ENCODE peak calls at places on chromosomes 2 and 18, in eight cellular contexts. A is RWPE2; L is ovary; K is endodermal cell; H is neural progenitor cell; M is CD8-positive, alpha-beta T cell; V is IMR-90; W is omental fat pad. Y is an unnamed sample.

GRCh38 chr2:86068098-86069047 is 37.3 kb downstream of the POLR1A start:
- DNase-seq in A (no peak), L (no peak), K (no peak), H (no peak), M (peak; percentile 52), V (peak; percentile 30), W (no peak), Y (no peak)

GRCh38 chr2:224836263-224836662 is 120.1 kb upstream of the CCDC195 start:
- DNase-seq in A (no peak), L (no peak), K (no peak), H (no peak), M (no peak), V (peak; percentile 48), W (no peak), Y (no peak)

GRCh38 chr2:26970928-26971627 is 641 bp downstream of the MAPRE3 start:
- DNase-seq in A (no peak), L (peak; percentile 49), K (peak; percentile 76), H (peak; percentile 65), M (no peak), V (peak; percentile 18), W (no peak), Y (no peak)

GRCh38 chr2:223537100-223537499 is 65.1 kb downstream of the SCG2 start:
- DNase-seq in A (no peak), L (no peak), K (no peak), H (no peak), M (no peak), V (no peak), W (no peak), Y (no peak)

GRCh38 chr2:64609229-64609994 is 44.3 kb downstream of the SERTAD2 start:
- DNase-seq in A (no peak), L (peak; percentile 58), K (peak; percentile 89), H (peak; percentile 82), M (peak; percentile 73), V (peak; percentile 17), W (no peak), Y (peak; percentile 82)

GRCh38 chr2:27156739-27157475 is 8.1 kb downstream of the TCF23 start:
- DNase-seq in A (no peak), L (no peak), K (no peak), H (no peak), M (no peak), V (no peak), W (no peak), Y (no peak)

GRCh38 chr2:176291768-176292393 is 22.6 kb downstream of the MTX2 start:
- DNase-seq in A (no peak), L (no peak), K (no peak), H (no peak), M (no peak), V (no peak), W (no peak), Y (no peak)

GRCh38 chr2:223414646-223415045 is 187.5 kb downstream of the SCG2 start:
- DNase-seq in A (no peak), L (peak; percentile 52), K (no peak), H (no peak), M (no peak), V (peak; percentile 12), W (peak; percentile 28), Y (no peak)

GRCh38 chr2:62412347-62412742 is 93.7 kb downstream of the TMEM17 start:
- DNase-seq in A (no peak), L (no peak), K (no peak), H (no peak), M (no peak), V (peak; percentile 7), W (no peak), Y (no peak)

GRCh38 chr18:59719533-59720325 is 22.5 kb upstream of the CCBE1 start:
- DNase-seq in A (no peak), L (no peak), K (no peak), H (no peak), M (no peak), V (peak; percentile 88), W (no peak), Y (no peak)

GRCh38 chr2:239035361-239035814 is 187.5 kb downstream of the TWIST2 start:
- DNase-seq in A (no peak), L (peak; percentile 67), K (peak; percentile 90), H (peak; percentile 68), M (peak; percentile 76), V (no peak), W (peak; percentile 55), Y (peak; percentile 67)

GRCh38 chr2:95359035-95359434 is 43.5 kb upstream of the FAHD2A start:
- DNase-seq in A (no peak), L (no peak), K (no peak), H (no peak), M (no peak), V (peak; percentile 73), W (no peak), Y (no peak)

GRCh38 chr18:68177807-68178702 is 536.9 kb downstream of the TMX3 start:
- DNase-seq in A (no peak), L (no peak), K (no peak), H (no peak), M (no peak), V (peak; percentile 99), W (no peak), Y (no peak)

GRCh38 chr2:16179701-16180402 is 239.5 kb downstream of the MYCN start:
- DNase-seq in A (no peak), L (no peak), K (peak; percentile 85), H (no peak), M (no peak), V (no peak), W (no peak), Y (no peak)

GRCh38 chr18:28855524-28855923 is 678.6 kb upstream of the CDH2 start:
- DNase-seq in A (no peak), L (no peak), K (no peak), H (no peak), M (no peak), V (peak; percentile 48), W (no peak), Y (no peak)

GRCh38 chr2:178455947-178456346 is 4.8 kb downstream of the PJVK start:
- DNase-seq in A (no peak), L (no peak), K (no peak), H (no peak), M (no peak), V (no peak), W (no peak), Y (no peak)

GRCh38 chr2:12930382-12930781 is 213.6 kb downstream of the TRIB2 start:
- DNase-seq in A (no peak), L (no peak), K (no peak), H (no peak), M (no peak), V (no peak), W (no peak), Y (no peak)

GRCh38 chr2:33256162-33256755 is 220.2 kb upstream of the RASGRP3 start:
- DNase-seq in A (no peak), L (no peak), K (no peak), H (no peak), M (no peak), V (no peak), W (no peak), Y (no peak)

GRCh38 chr2:95526360-95527341 is 42.1 kb upstream of the TRIM43B start:
- DNase-seq in A (no peak), L (peak; percentile 58), K (no peak), H (no peak), M (peak; percentile 24), V (peak; percentile 67), W (no peak), Y (peak; percentile 50)

GRCh38 chr2:84441036-84441435 is 18.0 kb downstream of the SUCLG1 start:
- DNase-seq in A (no peak), L (no peak), K (no peak), H (peak; percentile 54), M (no peak), V (peak; percentile 26), W (no peak), Y (no peak)

GRCh38 chr18:9292047-9292446 is 42.5 kb upstream of the TWSG1 start:
- DNase-seq in A (no peak), L (no peak), K (no peak), H (no peak), M (no peak), V (no peak), W (no peak), Y (no peak)
- TF ChIP-seq CTCF in A (no peak), L (no peak), K (no peak), H (no peak), M (no peak), V (no peak), W (no peak), Y (no peak)

GRCh38 chr2:109615637-109616144 is 1.5 kb downstream of the SOWAHC start:
- DNase-seq in A (no peak), L (peak; percentile 47), K (peak; percentile 83), H (peak; percentile 37), M (no peak), V (no peak), W (no peak), Y (no peak)
- TF ChIP-seq CTCF in A (peak; percentile 52), L (no peak), K (peak; percentile 64), H (peak; percentile 21), M (no peak), V (no peak), W (no peak), Y (no peak)

DNA sequence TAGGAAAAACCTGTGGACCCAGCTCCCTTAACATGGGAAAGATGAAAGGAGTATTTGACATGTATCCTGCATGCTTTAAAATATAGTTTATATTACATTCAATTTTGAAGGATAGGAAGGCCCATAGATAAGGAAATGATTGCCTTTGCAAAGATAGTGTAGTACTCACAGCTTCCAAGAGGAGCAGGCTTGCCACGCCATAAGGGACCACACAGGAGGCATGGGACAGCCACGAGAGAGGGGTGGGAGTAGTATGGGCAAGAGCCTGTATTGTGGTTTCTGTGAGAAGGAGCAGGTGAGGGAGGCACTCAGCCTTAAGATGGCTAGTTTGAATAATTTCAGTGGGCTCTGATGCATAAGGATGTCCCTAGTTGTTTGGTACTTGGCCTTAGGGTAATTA is 740.3 kb downstream of the SATB2 start:
- DNase-seq in A (no peak), L (no peak), K (no peak), H (peak; percentile 6), M (no peak), V (no peak), W (no peak), Y (no peak)
- TF ChIP-seq CTCF in A (no peak), L (no peak), K (peak; percentile 52), H (no peak), M (no peak), V (no peak), W (no peak), Y (no peak)

GRCh38 chr2:183192343-183192742 is 68.1 kb downstream of the NUP35 start:
- DNase-seq in A (no peak), L (no peak), K (no peak), H (no peak), M (no peak), V (no peak), W (no peak), Y (no peak)

GRCh38 chr2:183195998-183196409 is 71.8 kb downstream of the NUP35 start:
- DNase-seq in A (no peak), L (no peak), K (no peak), H (no peak), M (no peak), V (no peak), W (no peak), Y (no peak)

GRCh38 chr2:183195397-183195796 is 71.2 kb downstream of the NUP35 start:
- DNase-seq in A (no peak), L (no peak), K (no peak), H (no peak), M (no peak), V (no peak), W (no peak), Y (no peak)

DNA sequence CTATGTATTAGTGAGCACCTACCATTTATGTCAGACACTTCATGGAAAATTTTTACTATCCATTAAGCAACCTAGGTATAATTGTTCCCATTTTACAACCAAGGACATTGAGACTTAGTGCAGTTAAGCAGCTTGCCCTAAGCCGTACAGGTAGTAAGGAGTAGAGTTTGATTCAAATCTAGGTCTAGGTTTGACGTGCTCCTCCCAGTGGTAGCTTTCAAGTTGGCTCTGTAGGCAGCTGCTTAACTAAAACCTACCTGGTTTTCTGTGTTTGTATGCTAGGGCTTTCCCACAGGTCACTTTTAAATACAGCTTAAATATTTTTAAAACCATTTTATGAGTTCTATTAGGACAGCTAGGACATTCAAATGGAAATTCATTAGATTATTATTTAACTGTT is 69.7 kb downstream of the NUP35 start:
- DNase-seq in A (no peak), L (no peak), K (no peak), H (no peak), M (no peak), V (no peak), W (no peak), Y (no peak)
- TF ChIP-seq CTCF in A (no peak), L (no peak), K (peak; percentile 69), H (peak; percentile 11), M (no peak), V (no peak), W (no peak), Y (no peak)